ENCODE peak calls at places on chromosomes 5 and 9, in nine cellular contexts. One of them, this sample, is unnamed.
A peak's percentile ranks its signal among the peaks of the same experiment; 100 is the strongest.

GRCh38 chr5:159913048-159913447 is 3.2 kb upstream of the ADRA1B start:
- DNase-seq in ascending aorta: no peak
- DNase-seq in kidney epithelial cell: no peak
- DNase-seq in WERI-Rb-1: no peak
- DNase-seq in CD4-positive, CD25-positive, alpha-beta regulatory T cell: no peak
- DNase-seq in right cardiac atrium: no peak
- DNase-seq in PC-3: peak; percentile 62
- DNase-seq in heart right ventricle: no peak
- DNase-seq in OCI-LY7: no peak
- DNase-seq in this sample: no peak

GRCh38 chr5:69494481-69494880 is 1.9 kb downstream of the OCLN start:
- DNase-seq in ascending aorta: no peak
- DNase-seq in kidney epithelial cell: no peak
- DNase-seq in WERI-Rb-1: no peak
- DNase-seq in CD4-positive, CD25-positive, alpha-beta regulatory T cell: no peak
- DNase-seq in right cardiac atrium: no peak
- DNase-seq in PC-3: no peak
- DNase-seq in heart right ventricle: no peak
- DNase-seq in OCI-LY7: no peak
- DNase-seq in this sample: no peak

GRCh38 chr9:107266624-107267369 is 16.3 kb upstream of the RAD23B start:
- DNase-seq in ascending aorta: no peak
- DNase-seq in kidney epithelial cell: no peak
- DNase-seq in WERI-Rb-1: no peak
- DNase-seq in CD4-positive, CD25-positive, alpha-beta regulatory T cell: no peak
- DNase-seq in right cardiac atrium: no peak
- DNase-seq in PC-3: peak; percentile 35
- DNase-seq in heart right ventricle: no peak
- DNase-seq in OCI-LY7: no peak
- DNase-seq in this sample: no peak

GRCh38 chr5:133455681-133456080 is 156.7 kb downstream of the FSTL4 start:
- DNase-seq in ascending aorta: no peak
- DNase-seq in kidney epithelial cell: no peak
- DNase-seq in WERI-Rb-1: no peak
- DNase-seq in CD4-positive, CD25-positive, alpha-beta regulatory T cell: no peak
- DNase-seq in right cardiac atrium: no peak
- DNase-seq in PC-3: peak; percentile 4
- DNase-seq in heart right ventricle: no peak
- DNase-seq in OCI-LY7: no peak
- DNase-seq in this sample: no peak

GRCh38 chr5:103120607-103121200 is 603 bp downstream of the PPIP5K2 start:
- DNase-seq in ascending aorta: no peak
- DNase-seq in kidney epithelial cell: no peak
- DNase-seq in WERI-Rb-1: peak; percentile 11
- DNase-seq in CD4-positive, CD25-positive, alpha-beta regulatory T cell: no peak
- DNase-seq in right cardiac atrium: no peak
- DNase-seq in PC-3: peak; percentile 30
- DNase-seq in heart right ventricle: no peak
- DNase-seq in OCI-LY7: peak; percentile 38
- DNase-seq in this sample: no peak

GRCh38 chr5:141632650-141633049 is 4.0 kb downstream of the HDAC3 start:
- DNase-seq in ascending aorta: no peak
- DNase-seq in kidney epithelial cell: no peak
- DNase-seq in WERI-Rb-1: no peak
- DNase-seq in CD4-positive, CD25-positive, alpha-beta regulatory T cell: no peak
- DNase-seq in right cardiac atrium: no peak
- DNase-seq in PC-3: no peak
- DNase-seq in heart right ventricle: no peak
- DNase-seq in OCI-LY7: no peak
- DNase-seq in this sample: no peak

GRCh38 chr9:97507585-97507984 is 6.1 kb downstream of the TMOD1 start:
- DNase-seq in ascending aorta: no peak
- DNase-seq in kidney epithelial cell: no peak
- DNase-seq in WERI-Rb-1: no peak
- DNase-seq in CD4-positive, CD25-positive, alpha-beta regulatory T cell: no peak
- DNase-seq in right cardiac atrium: no peak
- DNase-seq in PC-3: no peak
- DNase-seq in heart right ventricle: no peak
- DNase-seq in OCI-LY7: no peak
- DNase-seq in this sample: no peak

GRCh38 chr5:179120951-179121666 is 60.9 kb downstream of the ZNF354C start:
- DNase-seq in ascending aorta: no peak
- DNase-seq in kidney epithelial cell: no peak
- DNase-seq in WERI-Rb-1: no peak
- DNase-seq in CD4-positive, CD25-positive, alpha-beta regulatory T cell: no peak
- DNase-seq in right cardiac atrium: no peak
- DNase-seq in PC-3: no peak
- DNase-seq in heart right ventricle: no peak
- DNase-seq in OCI-LY7: no peak
- DNase-seq in this sample: no peak

GRCh38 chr9:89562186-89562814 is 42.5 kb upstream of the GADD45G start:
- DNase-seq in ascending aorta: no peak
- DNase-seq in kidney epithelial cell: peak; percentile 69
- DNase-seq in WERI-Rb-1: no peak
- DNase-seq in CD4-positive, CD25-positive, alpha-beta regulatory T cell: no peak
- DNase-seq in right cardiac atrium: no peak
- DNase-seq in PC-3: no peak
- DNase-seq in heart right ventricle: no peak
- DNase-seq in OCI-LY7: no peak
- DNase-seq in this sample: no peak

GRCh38 chr9:123432331-123433236 is 76.6 kb downstream of the CRB2 start:
- DNase-seq in ascending aorta: no peak
- DNase-seq in kidney epithelial cell: no peak
- DNase-seq in WERI-Rb-1: no peak
- DNase-seq in CD4-positive, CD25-positive, alpha-beta regulatory T cell: no peak
- DNase-seq in right cardiac atrium: no peak
- DNase-seq in PC-3: no peak
- DNase-seq in heart right ventricle: no peak
- DNase-seq in OCI-LY7: no peak
- DNase-seq in this sample: no peak

GRCh38 chr5:15993334-15993733 is 186.3 kb downstream of the MARCHF11 start:
- DNase-seq in ascending aorta: no peak
- DNase-seq in kidney epithelial cell: no peak
- DNase-seq in WERI-Rb-1: no peak
- DNase-seq in CD4-positive, CD25-positive, alpha-beta regulatory T cell: no peak
- DNase-seq in right cardiac atrium: no peak
- DNase-seq in PC-3: peak; percentile 62
- DNase-seq in heart right ventricle: no peak
- DNase-seq in OCI-LY7: no peak
- DNase-seq in this sample: no peak

GRCh38 chr5:143506881-143507552 is 103.5 kb upstream of the NR3C1 start:
- DNase-seq in ascending aorta: no peak
- DNase-seq in kidney epithelial cell: peak; percentile 79
- DNase-seq in WERI-Rb-1: no peak
- DNase-seq in CD4-positive, CD25-positive, alpha-beta regulatory T cell: no peak
- DNase-seq in right cardiac atrium: no peak
- DNase-seq in PC-3: peak; percentile 94
- DNase-seq in heart right ventricle: no peak
- DNase-seq in OCI-LY7: no peak
- DNase-seq in this sample: no peak

GRCh38 chr9:133371261-133371711 is 4.6 kb downstream of the SURF4 start:
- DNase-seq in ascending aorta: no peak
- DNase-seq in kidney epithelial cell: no peak
- DNase-seq in WERI-Rb-1: no peak
- DNase-seq in CD4-positive, CD25-positive, alpha-beta regulatory T cell: peak; percentile 51
- DNase-seq in right cardiac atrium: peak; percentile 42
- DNase-seq in PC-3: no peak
- DNase-seq in heart right ventricle: no peak
- DNase-seq in OCI-LY7: no peak
- DNase-seq in this sample: peak; percentile 45

GRCh38 chr5:166699616-166700015 is 1591.8 kb upstream of the WWC1 start:
- DNase-seq in ascending aorta: no peak
- DNase-seq in kidney epithelial cell: no peak
- DNase-seq in WERI-Rb-1: no peak
- DNase-seq in CD4-positive, CD25-positive, alpha-beta regulatory T cell: no peak
- DNase-seq in right cardiac atrium: no peak
- DNase-seq in PC-3: no peak
- DNase-seq in heart right ventricle: no peak
- DNase-seq in OCI-LY7: no peak
- DNase-seq in this sample: no peak

GRCh38 chr5:139654875-139655491 is 6.8 kb downstream of the CXXC5 start:
- DNase-seq in ascending aorta: no peak
- DNase-seq in kidney epithelial cell: no peak
- DNase-seq in WERI-Rb-1: peak; percentile 73
- DNase-seq in CD4-positive, CD25-positive, alpha-beta regulatory T cell: no peak
- DNase-seq in right cardiac atrium: peak; percentile 72
- DNase-seq in PC-3: no peak
- DNase-seq in heart right ventricle: peak; percentile 55
- DNase-seq in OCI-LY7: no peak
- DNase-seq in this sample: no peak
- H3K4me3 ChIP-seq in ascending aorta: no peak overlapping the region
- H3K4me3 ChIP-seq in kidney epithelial cell: no peak overlapping the region
- H3K4me3 ChIP-seq in WERI-Rb-1: no peak overlapping the region
- H3K4me3 ChIP-seq in CD4-positive, CD25-positive, alpha-beta regulatory T cell: no peak overlapping the region
- H3K4me3 ChIP-seq in right cardiac atrium: no peak overlapping the region
- H3K4me3 ChIP-seq in PC-3: no peak overlapping the region
- H3K4me3 ChIP-seq in heart right ventricle: no peak overlapping the region
- H3K4me3 ChIP-seq in OCI-LY7: peak overlapping the region; percentile 6
- H3K4me3 ChIP-seq in this sample: no peak overlapping the region

GRCh38 chr9:35793461-35793860 is 2.1 kb downstream of the NPR2 start:
- DNase-seq in ascending aorta: no peak
- DNase-seq in kidney epithelial cell: no peak
- DNase-seq in WERI-Rb-1: peak; percentile 70
- DNase-seq in CD4-positive, CD25-positive, alpha-beta regulatory T cell: no peak
- DNase-seq in right cardiac atrium: no peak
- DNase-seq in PC-3: no peak
- DNase-seq in heart right ventricle: no peak
- DNase-seq in OCI-LY7: no peak
- DNase-seq in this sample: no peak

GRCh38 chr9:35792826-35793225 is 1.4 kb downstream of the NPR2 start:
- DNase-seq in ascending aorta: no peak
- DNase-seq in kidney epithelial cell: no peak
- DNase-seq in WERI-Rb-1: no peak
- DNase-seq in CD4-positive, CD25-positive, alpha-beta regulatory T cell: no peak
- DNase-seq in right cardiac atrium: no peak
- DNase-seq in PC-3: no peak
- DNase-seq in heart right ventricle: no peak
- DNase-seq in OCI-LY7: no peak
- DNase-seq in this sample: no peak

GRCh38 chr9:35791321-35791921 is at the start of gene NPR2:
- DNase-seq in ascending aorta: no peak
- DNase-seq in kidney epithelial cell: no peak
- DNase-seq in WERI-Rb-1: no peak
- DNase-seq in CD4-positive, CD25-positive, alpha-beta regulatory T cell: no peak
- DNase-seq in right cardiac atrium: peak; percentile 84
- DNase-seq in PC-3: no peak
- DNase-seq in heart right ventricle: peak; percentile 70
- DNase-seq in OCI-LY7: no peak
- DNase-seq in this sample: no peak

GRCh38 chr9:35790385-35791291 is 753 bp upstream of the NPR2 start:
- DNase-seq in ascending aorta: no peak
- DNase-seq in kidney epithelial cell: peak; percentile 42
- DNase-seq in WERI-Rb-1: peak; percentile 88
- DNase-seq in CD4-positive, CD25-positive, alpha-beta regulatory T cell: peak; percentile 44
- DNase-seq in right cardiac atrium: peak; percentile 79
- DNase-seq in PC-3: peak; percentile 77
- DNase-seq in heart right ventricle: peak; percentile 58
- DNase-seq in OCI-LY7: peak; percentile 73
- DNase-seq in this sample: peak; percentile 66

GRCh38 chr9:35792044-35792813 is 838 bp downstream of the NPR2 start:
- DNase-seq in ascending aorta: no peak
- DNase-seq in kidney epithelial cell: no peak
- DNase-seq in WERI-Rb-1: no peak
- DNase-seq in CD4-positive, CD25-positive, alpha-beta regulatory T cell: no peak
- DNase-seq in right cardiac atrium: peak; percentile 72
- DNase-seq in PC-3: no peak
- DNase-seq in heart right ventricle: no peak
- DNase-seq in OCI-LY7: no peak
- DNase-seq in this sample: no peak
- H3K4me3 ChIP-seq in ascending aorta: peak overlapping the region; percentile 64
- H3K4me3 ChIP-seq in kidney epithelial cell: peak overlapping the region; percentile 49
- H3K4me3 ChIP-seq in WERI-Rb-1: peak overlapping the region; percentile 63
- H3K4me3 ChIP-seq in CD4-positive, CD25-positive, alpha-beta regulatory T cell: no peak overlapping the region
- H3K4me3 ChIP-seq in right cardiac atrium: peak overlapping the region; percentile 58
- H3K4me3 ChIP-seq in PC-3: no peak overlapping the region
- H3K4me3 ChIP-seq in heart right ventricle: peak overlapping the region; percentile 38
- H3K4me3 ChIP-seq in OCI-LY7: no peak overlapping the region
- H3K4me3 ChIP-seq in this sample: no peak overlapping the region

GRCh38 chr5:95963650-95964410 is 2.2 kb upstream of the ELL2 start:
- DNase-seq in ascending aorta: no peak
- DNase-seq in kidney epithelial cell: no peak
- DNase-seq in WERI-Rb-1: no peak
- DNase-seq in CD4-positive, CD25-positive, alpha-beta regulatory T cell: no peak
- DNase-seq in right cardiac atrium: no peak
- DNase-seq in PC-3: peak; percentile 80
- DNase-seq in heart right ventricle: no peak
- DNase-seq in OCI-LY7: no peak
- DNase-seq in this sample: no peak

GRCh38 chr5:95961617-95962474 is at the start of gene ELL2:
- DNase-seq in ascending aorta: peak; percentile 100
- DNase-seq in kidney epithelial cell: peak; percentile 95
- DNase-seq in WERI-Rb-1: peak; percentile 90
- DNase-seq in CD4-positive, CD25-positive, alpha-beta regulatory T cell: peak; percentile 98
- DNase-seq in right cardiac atrium: peak; percentile 99
- DNase-seq in PC-3: peak; percentile 93
- DNase-seq in heart right ventricle: peak; percentile 97
- DNase-seq in OCI-LY7: peak; percentile 88
- DNase-seq in this sample: peak; percentile 90

GRCh38 chr5:95962475-95962773 is 773 bp upstream of the ELL2 start:
- DNase-seq in ascending aorta: no peak
- DNase-seq in kidney epithelial cell: no peak
- DNase-seq in WERI-Rb-1: no peak
- DNase-seq in CD4-positive, CD25-positive, alpha-beta regulatory T cell: no peak
- DNase-seq in right cardiac atrium: no peak
- DNase-seq in PC-3: no peak
- DNase-seq in heart right ventricle: no peak
- DNase-seq in OCI-LY7: no peak
- DNase-seq in this sample: no peak

GRCh38 chr5:95960802-95961616 is 642 bp downstream of the ELL2 start:
- DNase-seq in ascending aorta: peak; percentile 21
- DNase-seq in kidney epithelial cell: no peak
- DNase-seq in WERI-Rb-1: peak; percentile 76
- DNase-seq in CD4-positive, CD25-positive, alpha-beta regulatory T cell: peak; percentile 61
- DNase-seq in right cardiac atrium: peak; percentile 94
- DNase-seq in PC-3: peak; percentile 68
- DNase-seq in heart right ventricle: peak; percentile 83
- DNase-seq in OCI-LY7: peak; percentile 70
- DNase-seq in this sample: peak; percentile 51

DNA sequence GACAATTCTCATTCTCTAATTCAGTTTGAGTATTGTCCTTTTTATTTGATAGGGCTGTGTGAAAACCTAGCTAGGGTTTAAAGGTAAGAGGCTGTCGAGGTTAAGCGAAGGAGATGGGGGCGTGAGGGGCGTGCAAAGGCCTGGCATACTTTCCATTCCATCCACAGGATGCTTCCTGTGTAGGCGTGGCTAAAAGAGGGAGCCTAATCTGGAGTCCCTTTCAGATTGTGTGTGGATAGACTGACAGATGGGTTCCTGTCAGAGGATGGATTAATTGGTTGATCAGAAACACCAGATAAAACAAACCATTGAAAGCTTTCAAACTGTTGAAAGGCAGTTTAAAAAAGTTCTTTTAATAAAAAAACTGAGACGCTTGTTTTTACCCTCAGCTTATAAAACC is 1.1 kb upstream of the ELL2 start:
- DNase-seq in ascending aorta: no peak
- DNase-seq in kidney epithelial cell: no peak
- DNase-seq in WERI-Rb-1: peak; percentile 12
- DNase-seq in CD4-positive, CD25-positive, alpha-beta regulatory T cell: no peak
- DNase-seq in right cardiac atrium: no peak
- DNase-seq in PC-3: no peak
- DNase-seq in heart right ventricle: no peak
- DNase-seq in OCI-LY7: no peak
- DNase-seq in this sample: no peak
- H3K4me3 ChIP-seq in ascending aorta: peak overlapping the region; percentile 98
- H3K4me3 ChIP-seq in kidney epithelial cell: no peak overlapping the region
- H3K4me3 ChIP-seq in WERI-Rb-1: no peak overlapping the region
- H3K4me3 ChIP-seq in CD4-positive, CD25-positive, alpha-beta regulatory T cell: peak overlapping the region; percentile 84
- H3K4me3 ChIP-seq in right cardiac atrium: no peak overlapping the region
- H3K4me3 ChIP-seq in PC-3: no peak overlapping the region
- H3K4me3 ChIP-seq in heart right ventricle: no peak overlapping the region
- H3K4me3 ChIP-seq in OCI-LY7: no peak overlapping the region
- H3K4me3 ChIP-seq in this sample: peak overlapping the region; percentile 64

GRCh38 chr5:78429332-78429849 is 69.0 kb downstream of the SCAMP1 start:
- DNase-seq in ascending aorta: no peak
- DNase-seq in kidney epithelial cell: no peak
- DNase-seq in WERI-Rb-1: no peak
- DNase-seq in CD4-positive, CD25-positive, alpha-beta regulatory T cell: no peak
- DNase-seq in right cardiac atrium: no peak
- DNase-seq in PC-3: no peak
- DNase-seq in heart right ventricle: no peak
- DNase-seq in OCI-LY7: no peak
- DNase-seq in this sample: no peak
- H3K4me3 ChIP-seq in ascending aorta: no peak overlapping the region
- H3K4me3 ChIP-seq in kidney epithelial cell: no peak overlapping the region
- H3K4me3 ChIP-seq in WERI-Rb-1: no peak overlapping the region
- H3K4me3 ChIP-seq in CD4-positive, CD25-positive, alpha-beta regulatory T cell: no peak overlapping the region
- H3K4me3 ChIP-seq in right cardiac atrium: no peak overlapping the region
- H3K4me3 ChIP-seq in PC-3: no peak overlapping the region
- H3K4me3 ChIP-seq in heart right ventricle: no peak overlapping the region
- H3K4me3 ChIP-seq in OCI-LY7: no peak overlapping the region
- H3K4me3 ChIP-seq in this sample: no peak overlapping the region

This sample was measured in CD8-positive, alpha-beta T cell.